ENCODE peak calls at places on chromosomes 5 and 9, in six cellular contexts. F is tibial nerve, Y is left ventricle myocardium inferior, J is Peyer's patch, W is IMR-90, B is fibroblast of lung. Z is an unnamed sample.

GRCh38 chr5:119966028-119966427 is 336.7 kb downstream of the FAM170A start:
- DNase-seq in Y (no peak), J (no peak), F (no peak), W (no peak), B (peak; percentile 11), Z (no peak)

GRCh38 chr9:123120131-123120530 is 86.7 kb downstream of the GPR21 start:
- DNase-seq in F (no peak), J (no peak), W (no peak), B (no peak), Y (no peak), Z (no peak)

GRCh38 chr5:6488021-6488420 is 39.4 kb downstream of the UBE2QL1 start:
- DNase-seq in W (no peak), B (no peak), F (no peak), Y (no peak), J (no peak), Z (no peak)

GRCh38 chr9:129836342-129837007 is 1.2 kb downstream of the USP20 start:
- DNase-seq in W (no peak), J (peak; percentile 73), Y (no peak), F (peak; percentile 17), B (no peak), Z (no peak)

GRCh38 chr9:87596862-87597261 is 99.2 kb downstream of the DAPK1 start:
- DNase-seq in J (no peak), B (peak; percentile 55), F (peak; percentile 21), W (no peak), Y (peak; percentile 42), Z (peak; percentile 66)

GRCh38 chr5:160432188-160432587 is 10.5 kb downstream of the PTTG1 start:
- DNase-seq in W (no peak), Y (no peak), J (no peak), B (no peak), F (no peak), Z (no peak)

GRCh38 chr9:70549926-70550325 is 135.5 kb upstream of the KLF9 start:
- DNase-seq in F (no peak), W (no peak), J (no peak), Y (no peak), B (peak; percentile 19), Z (no peak)

GRCh38 chr9:98603821-98604383 is 104.8 kb downstream of the GABBR2 start:
- DNase-seq in F (no peak), B (peak; percentile 44), W (peak; percentile 63), J (no peak), Y (no peak), Z (no peak)

GRCh38 chr5:135551593-135552447 is 16.1 kb upstream of the NEUROG1 start:
- DNase-seq in W (peak; percentile 75), J (peak; percentile 24), Y (peak; percentile 29), B (peak; percentile 79), F (peak; percentile 89), Z (peak; percentile 65)

GRCh38 chr9:89497978-89498844 is at the start of gene SEMA4D:
- DNase-seq in B (peak; percentile 57), Y (peak; percentile 73), F (peak; percentile 79), W (peak; percentile 51), J (peak; percentile 90), Z (peak; percentile 82)

GRCh38 chr9:10961883-10962282 is 349.1 kb upstream of the PTPRD start:
- DNase-seq in B (no peak), F (no peak), W (no peak), Y (no peak), J (no peak), Z (no peak)

GRCh38 chr9:136764301-136764891 is at the start of gene LCN15:
- DNase-seq in W (no peak), Y (no peak), J (no peak), F (no peak), B (no peak), Z (no peak)

GRCh38 chr5:33691846-33692245 is 199.9 kb downstream of the ADAMTS12 start:
- DNase-seq in J (no peak), F (no peak), W (no peak), B (no peak), Y (no peak), Z (no peak)

GRCh38 chr9:37468620-37469019 is 3.4 kb upstream of the ZBTB5 start:
- DNase-seq in J (no peak), F (no peak), Y (no peak), W (no peak), B (no peak), Z (no peak)

GRCh38 chr9:37466037-37466709 is 923 bp upstream of the ZBTB5 start:
- DNase-seq in J (peak; percentile 44), F (peak; percentile 17), Y (peak; percentile 63), W (no peak), B (peak; percentile 85), Z (peak; percentile 75)

GRCh38 chr9:37464426-37465248 is 613 bp downstream of the ZBTB5 start:
- DNase-seq in Y (peak; percentile 79), F (peak; percentile 63), B (peak; percentile 65), W (peak; percentile 63), J (no peak), Z (peak; percentile 89)

GRCh38 chr9:37465249-37466036 is at the start of gene ZBTB5:
- DNase-seq in J (peak; percentile 100), B (peak; percentile 100), W (peak; percentile 100), Y (peak; percentile 99), F (peak; percentile 99), Z (peak; percentile 98)

GRCh38 chr9:37464006-37464405 is 1.2 kb downstream of the ZBTB5 start:
- DNase-seq in B (no peak), F (no peak), W (no peak), J (no peak), Y (no peak), Z (no peak)
- H3K4me3 ChIP-seq in B (peak overlapping the region; percentile 93), F (peak overlapping the region; percentile 78), W (peak overlapping the region; percentile 76), J (peak overlapping the region; percentile 78), Y (peak overlapping the region; percentile 99), Z (peak overlapping the region; percentile 89)

DNA sequence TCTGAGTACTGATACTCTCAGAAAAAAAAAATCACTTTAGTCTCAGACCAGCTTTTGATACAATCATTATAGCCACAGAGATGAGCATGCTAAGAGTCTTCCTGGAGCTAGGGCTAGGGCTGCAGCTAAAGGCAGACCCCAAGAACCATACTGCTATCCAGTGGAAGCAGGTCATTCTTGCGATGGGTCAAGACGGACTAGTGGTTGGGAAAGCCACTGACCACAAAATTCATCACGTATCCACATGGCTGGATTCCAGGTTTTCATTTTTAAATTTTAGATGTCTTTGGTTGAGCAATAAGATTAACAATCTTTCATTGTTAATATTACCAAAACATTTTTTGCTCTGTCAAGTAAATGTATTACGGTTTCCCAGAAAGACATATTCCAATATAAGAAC is 598.1 kb downstream of the DNAH5 start:
- DNase-seq in W (no peak), B (no peak), F (no peak), Y (no peak), J (no peak), Z (no peak)
- TF ChIP-seq CTCF in W (no peak), B (no peak), F (no peak), Y (no peak), J (no peak), Z (no peak)

DNA sequence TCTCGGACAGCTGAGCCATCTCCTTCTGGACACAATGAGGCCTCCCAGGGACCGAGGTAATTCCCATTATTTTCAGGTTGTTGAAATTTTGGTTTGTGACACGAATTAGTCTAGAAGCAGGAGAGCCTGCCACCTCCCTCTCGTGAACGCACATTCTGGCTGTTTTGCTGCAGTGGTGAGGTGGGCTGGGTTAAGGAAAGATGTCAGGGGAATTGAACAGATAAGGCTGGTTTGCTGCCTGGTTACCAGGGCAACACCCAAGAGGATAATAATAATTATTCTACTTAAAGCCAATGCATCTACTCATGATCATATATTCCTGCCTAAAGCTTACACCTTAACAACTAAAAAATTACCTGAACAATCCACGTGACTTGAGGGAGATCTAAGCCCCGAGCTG is 38.1 kb downstream of the DDX31 start:
- DNase-seq in W (no peak), B (no peak), J (no peak), F (no peak), Y (no peak), Z (no peak)
- H3K27ac ChIP-seq in W (no peak overlapping the region), B (no peak overlapping the region), J (no peak overlapping the region), F (no peak overlapping the region), Y (no peak overlapping the region), Z (no peak overlapping the region)

GRCh38 chr5:31640573-31640972 is 1.6 kb downstream of the PDZD2 start:
- DNase-seq in Y (no peak), W (no peak), B (no peak), F (no peak), J (no peak), Z (no peak)

GRCh38 chr5:31640024-31640423 is 1.1 kb downstream of the PDZD2 start:
- DNase-seq in J (no peak), F (no peak), Y (peak; percentile 50), B (no peak), W (no peak), Z (no peak)

GRCh38 chr5:31638748-31639418 is at the start of gene PDZD2:
- DNase-seq in J (peak; percentile 51), B (peak; percentile 47), W (peak; percentile 46), Y (peak; percentile 87), F (peak; percentile 68), Z (peak; percentile 72)

GRCh38 chr5:31639488-31640011 is 619 bp downstream of the PDZD2 start:
- DNase-seq in W (no peak), F (no peak), B (no peak), J (no peak), Y (no peak), Z (no peak)

DNA sequence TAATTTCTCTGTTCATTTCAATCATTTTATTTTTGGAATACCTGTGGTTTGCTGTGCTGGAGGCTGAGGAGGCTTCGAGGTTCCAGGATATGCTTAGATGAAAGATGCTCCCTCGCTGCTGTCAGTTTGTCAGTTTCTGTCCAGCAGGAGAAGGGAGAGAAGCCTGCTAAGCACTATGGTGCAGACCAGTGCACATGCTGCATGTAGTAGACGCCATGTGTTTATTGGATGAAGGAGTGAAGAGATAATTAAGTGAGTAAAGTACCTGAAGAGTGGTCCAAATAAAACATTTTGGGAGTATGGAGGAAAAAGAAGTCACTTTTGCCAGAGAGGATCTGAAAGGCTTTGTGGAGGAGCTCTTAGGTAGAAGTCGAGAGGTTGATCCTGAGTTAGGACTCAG is 2.1 kb downstream of the PDZD2 start:
- DNase-seq in B (no peak), Y (no peak), J (no peak), F (no peak), W (no peak), Z (no peak)
- H3K4me3 ChIP-seq in B (no peak overlapping the region), Y (peak overlapping the region; percentile 88), J (no peak overlapping the region), F (no peak overlapping the region), W (no peak overlapping the region), Z (no peak overlapping the region)